ENCODE peak calls at places on chromosomes 5 and 9, in seven cellular contexts. One of them, this sample, is unnamed.

GRCh38 chr5:34674226-34674625 is 18.1 kb downstream of the RAI14 start:
- DNase-seq in Right ventricle myocardium superior: no peak
- DNase-seq in NCI-H2029: no peak
- DNase-seq in CD4-positive, CD25-positive, alpha-beta regulatory T cell: no peak
- DNase-seq in Calu3: no peak
- DNase-seq in amygdala: no peak
- DNase-seq in COR-L47: no peak
- DNase-seq in this sample: no peak

GRCh38 chr9:135551456-135551855 is 5.5 kb downstream of the OBP2A start:
- DNase-seq in Right ventricle myocardium superior: no peak
- DNase-seq in NCI-H2029: no peak
- DNase-seq in CD4-positive, CD25-positive, alpha-beta regulatory T cell: no peak
- DNase-seq in Calu3: no peak
- DNase-seq in amygdala: no peak
- DNase-seq in COR-L47: no peak
- DNase-seq in this sample: no peak

GRCh38 chr9:109113892-109114609 is 5.7 kb downstream of the TMEM245 start:
- DNase-seq in Right ventricle myocardium superior: no peak
- DNase-seq in NCI-H2029: no peak
- DNase-seq in CD4-positive, CD25-positive, alpha-beta regulatory T cell: no peak
- DNase-seq in Calu3: no peak
- DNase-seq in amygdala: no peak
- DNase-seq in COR-L47: no peak
- DNase-seq in this sample: no peak

GRCh38 chr5:150904479-150905311 is at the start of gene ZNF300:
- DNase-seq in Right ventricle myocardium superior: peak
- DNase-seq in NCI-H2029: peak
- DNase-seq in CD4-positive, CD25-positive, alpha-beta regulatory T cell: peak
- DNase-seq in Calu3: peak
- DNase-seq in amygdala: peak
- DNase-seq in COR-L47: peak
- DNase-seq in this sample: peak

GRCh38 chr5:59684388-59685003 is 209.0 kb downstream of the PDE4D start:
- DNase-seq in Right ventricle myocardium superior: no peak
- DNase-seq in NCI-H2029: no peak
- DNase-seq in CD4-positive, CD25-positive, alpha-beta regulatory T cell: no peak
- DNase-seq in Calu3: no peak
- DNase-seq in amygdala: no peak
- DNase-seq in COR-L47: no peak
- DNase-seq in this sample: no peak

GRCh38 chr5:142906863-142907671 is 136.9 kb downstream of the ARHGAP26 start:
- DNase-seq in Right ventricle myocardium superior: no peak
- DNase-seq in NCI-H2029: no peak
- DNase-seq in CD4-positive, CD25-positive, alpha-beta regulatory T cell: no peak
- DNase-seq in Calu3: no peak
- DNase-seq in amygdala: no peak
- DNase-seq in COR-L47: no peak
- DNase-seq in this sample: peak

GRCh38 chr9:28264368-28264767 is 691.1 kb upstream of the C9orf72 start:
- DNase-seq in Right ventricle myocardium superior: no peak
- DNase-seq in NCI-H2029: no peak
- DNase-seq in CD4-positive, CD25-positive, alpha-beta regulatory T cell: no peak
- DNase-seq in Calu3: no peak
- DNase-seq in amygdala: no peak
- DNase-seq in COR-L47: no peak
- DNase-seq in this sample: no peak

GRCh38 chr9:85155380-85155779 is 485.9 kb downstream of the NTRK2 start:
- DNase-seq in Right ventricle myocardium superior: no peak
- DNase-seq in NCI-H2029: no peak
- DNase-seq in CD4-positive, CD25-positive, alpha-beta regulatory T cell: no peak
- DNase-seq in Calu3: no peak
- DNase-seq in amygdala: no peak
- DNase-seq in COR-L47: no peak
- DNase-seq in this sample: no peak

GRCh38 chr9:128254362-128254761 is 21.4 kb downstream of the GOLGA2 start:
- DNase-seq in Right ventricle myocardium superior: no peak
- DNase-seq in NCI-H2029: no peak
- DNase-seq in CD4-positive, CD25-positive, alpha-beta regulatory T cell: no peak
- DNase-seq in Calu3: no peak
- DNase-seq in amygdala: no peak
- DNase-seq in COR-L47: no peak
- DNase-seq in this sample: no peak

This sample was measured in heart right ventricle.